ENCODE peak calls at places on chromosomes 7 and 10, in seven cellular contexts. R, G, B, S, D, X and M are unnamed samples.

GRCh38 chr10:117678106-117678505 is 135.6 kb downstream of the EMX2 start:
- DNase-seq in X (no peak), B (no peak), S (no peak), D (no peak), R (no peak), G (no peak), M (no peak)

GRCh38 chr10:44980309-44981171 is 1.9 kb upstream of the DEPP1 start:
- DNase-seq in G (no peak), B (no peak), X (no peak), D (no peak), S (no peak), R (no peak), M (no peak)

GRCh38 chr10:103870503-103870902 is 15.1 kb upstream of the SH3PXD2A start:
- DNase-seq in S (no peak), X (no peak), D (no peak), G (no peak), B (no peak), R (peak), M (no peak)

GRCh38 chr7:91285966-91286365 is 21.7 kb downstream of the FZD1 start:
- DNase-seq in B (no peak), X (no peak), S (no peak), R (peak), D (no peak), G (no peak), M (no peak)

GRCh38 chr10:8404721-8405120 is 350.2 kb downstream of the GATA3 start:
- DNase-seq in G (no peak), S (peak), B (no peak), X (no peak), D (no peak), R (no peak), M (no peak)

GRCh38 chr7:136652635-136653370 is 215.6 kb upstream of the CHRM2 start:
- DNase-seq in X (no peak), S (no peak), B (no peak), G (no peak), R (peak), D (no peak), M (no peak)

GRCh38 chr10:79206300-79207095 is 137.7 kb downstream of the ZMIZ1 start:
- DNase-seq in X (no peak), S (no peak), R (no peak), B (no peak), G (no peak), D (no peak), M (no peak)

GRCh38 chr7:142549007-142549406 is 200.3 kb upstream of the PRSS1 start:
- DNase-seq in D (no peak), X (no peak), R (peak), S (no peak), G (no peak), B (no peak), M (no peak)

GRCh38 chr7:91264924-91265681 is 870 bp downstream of the FZD1 start:
- DNase-seq in D (no peak), S (no peak), R (peak), B (no peak), X (no peak), G (peak), M (no peak)

GRCh38 chr7:46963719-46964118 is 618.2 kb downstream of the TNS3 start:
- DNase-seq in D (no peak), B (no peak), R (no peak), G (no peak), S (no peak), X (no peak), M (no peak)

GRCh38 chr10:43212043-43212721 is 54.7 kb downstream of the RASGEF1A start:
- DNase-seq in X (no peak), B (no peak), S (no peak), R (peak), G (peak), D (no peak), M (no peak)

GRCh38 chr7:103857435-103857834 is 132.0 kb downstream of the RELN start:
- DNase-seq in D (no peak), R (no peak), S (no peak), B (no peak), G (no peak), X (no peak), M (no peak)

GRCh38 chr10:2985729-2986232 is 81.6 kb upstream of the PFKP start:
- DNase-seq in S (no peak), R (peak), G (peak), X (peak), D (no peak), B (no peak), M (no peak)

GRCh38 chr10:14468022-14468421 is 137.3 kb upstream of the FRMD4A start:
- DNase-seq in R (peak), X (no peak), B (no peak), G (no peak), S (no peak), D (no peak), M (no peak)